ENCODE peak calls at places on chromosomes 13 and 19, in nine cellular contexts. One of them, this sample, is unnamed.

GRCh38 chr13:101516262-101516661 is 63.8 kb downstream of the ITGBL1 start:
- DNase-seq in tibial artery: no peak
- DNase-seq in AG09319: no peak
- DNase-seq in fibroblast of the aortic adventitia: no peak
- DNase-seq in mesothelial cell of epicardium: no peak
- DNase-seq in CD8-positive, alpha-beta T cell: no peak
- DNase-seq in dorsolateral prefrontal cortex: no peak
- DNase-seq in epithelial cell of esophagus: no peak
- DNase-seq in activated naive CD8-positive, alpha-beta T cell treated with anti-CD3 and anti-CD28 coated beads, Interleukin-2, amount 50 U/mL, for 24 hours: no peak
- DNase-seq in this sample: no peak

GRCh38 chr13:27665333-27665732 is 43.6 kb downstream of the POLR1D start:
- DNase-seq in dorsolateral prefrontal cortex: no peak
- DNase-seq in tibial artery: no peak
- DNase-seq in fibroblast of the aortic adventitia: peak
- DNase-seq in mesothelial cell of epicardium: no peak
- DNase-seq in activated naive CD8-positive, alpha-beta T cell treated with anti-CD3 and anti-CD28 coated beads, Interleukin-2, amount 50 U/mL, for 24 hours: no peak
- DNase-seq in epithelial cell of esophagus: peak
- DNase-seq in CD8-positive, alpha-beta T cell: no peak
- DNase-seq in AG09319: no peak
- DNase-seq in this sample: no peak

GRCh38 chr13:21483748-21484147 is 24.6 kb upstream of the ZDHHC20 start:
- DNase-seq in mesothelial cell of epicardium: no peak
- DNase-seq in fibroblast of the aortic adventitia: no peak
- DNase-seq in dorsolateral prefrontal cortex: no peak
- DNase-seq in AG09319: no peak
- DNase-seq in CD8-positive, alpha-beta T cell: no peak
- DNase-seq in epithelial cell of esophagus: no peak
- DNase-seq in tibial artery: no peak
- DNase-seq in activated naive CD8-positive, alpha-beta T cell treated with anti-CD3 and anti-CD28 coated beads, Interleukin-2, amount 50 U/mL, for 24 hours: no peak
- DNase-seq in this sample: no peak

GRCh38 chr19:6521718-6522646 is 8.8 kb upstream of the TNFSF9 start:
- DNase-seq in dorsolateral prefrontal cortex: no peak
- DNase-seq in CD8-positive, alpha-beta T cell: peak
- DNase-seq in activated naive CD8-positive, alpha-beta T cell treated with anti-CD3 and anti-CD28 coated beads, Interleukin-2, amount 50 U/mL, for 24 hours: peak
- DNase-seq in epithelial cell of esophagus: no peak
- DNase-seq in mesothelial cell of epicardium: no peak
- DNase-seq in tibial artery: no peak
- DNase-seq in AG09319: no peak
- DNase-seq in fibroblast of the aortic adventitia: peak
- DNase-seq in this sample: no peak

GRCh38 chr19:45442927-45443461 is 19.3 kb upstream of the ERCC1 start:
- DNase-seq in mesothelial cell of epicardium: no peak
- DNase-seq in AG09319: no peak
- DNase-seq in tibial artery: peak
- DNase-seq in dorsolateral prefrontal cortex: no peak
- DNase-seq in activated naive CD8-positive, alpha-beta T cell treated with anti-CD3 and anti-CD28 coated beads, Interleukin-2, amount 50 U/mL, for 24 hours: peak
- DNase-seq in CD8-positive, alpha-beta T cell: peak
- DNase-seq in fibroblast of the aortic adventitia: peak
- DNase-seq in epithelial cell of esophagus: peak
- DNase-seq in this sample: no peak

GRCh38 chr19:40585677-40586422 is 9.2 kb downstream of the SHKBP1 start:
- DNase-seq in mesothelial cell of epicardium: no peak
- DNase-seq in activated naive CD8-positive, alpha-beta T cell treated with anti-CD3 and anti-CD28 coated beads, Interleukin-2, amount 50 U/mL, for 24 hours: no peak
- DNase-seq in AG09319: no peak
- DNase-seq in dorsolateral prefrontal cortex: no peak
- DNase-seq in CD8-positive, alpha-beta T cell: no peak
- DNase-seq in tibial artery: no peak
- DNase-seq in epithelial cell of esophagus: peak
- DNase-seq in fibroblast of the aortic adventitia: peak
- DNase-seq in this sample: no peak

GRCh38 chr19:18488403-18488723 is 33.5 kb downstream of the ELL start:
- DNase-seq in mesothelial cell of epicardium: no peak
- DNase-seq in tibial artery: no peak
- DNase-seq in CD8-positive, alpha-beta T cell: no peak
- DNase-seq in activated naive CD8-positive, alpha-beta T cell treated with anti-CD3 and anti-CD28 coated beads, Interleukin-2, amount 50 U/mL, for 24 hours: no peak
- DNase-seq in AG09319: no peak
- DNase-seq in dorsolateral prefrontal cortex: no peak
- DNase-seq in fibroblast of the aortic adventitia: peak
- DNase-seq in epithelial cell of esophagus: no peak
- DNase-seq in this sample: no peak

GRCh38 chr13:47397739-47398138 is 500.9 kb upstream of the HTR2A start:
- DNase-seq in activated naive CD8-positive, alpha-beta T cell treated with anti-CD3 and anti-CD28 coated beads, Interleukin-2, amount 50 U/mL, for 24 hours: no peak
- DNase-seq in dorsolateral prefrontal cortex: no peak
- DNase-seq in fibroblast of the aortic adventitia: peak
- DNase-seq in tibial artery: no peak
- DNase-seq in AG09319: no peak
- DNase-seq in mesothelial cell of epicardium: no peak
- DNase-seq in epithelial cell of esophagus: peak
- DNase-seq in CD8-positive, alpha-beta T cell: no peak
- DNase-seq in this sample: no peak

GRCh38 chr13:112489199-112489598 is 98.8 kb downstream of the TUBGCP3 start:
- DNase-seq in AG09319: no peak
- DNase-seq in fibroblast of the aortic adventitia: no peak
- DNase-seq in tibial artery: no peak
- DNase-seq in epithelial cell of esophagus: no peak
- DNase-seq in dorsolateral prefrontal cortex: no peak
- DNase-seq in activated naive CD8-positive, alpha-beta T cell treated with anti-CD3 and anti-CD28 coated beads, Interleukin-2, amount 50 U/mL, for 24 hours: peak
- DNase-seq in CD8-positive, alpha-beta T cell: no peak
- DNase-seq in mesothelial cell of epicardium: no peak
- DNase-seq in this sample: no peak

GRCh38 chr13:95354680-95355487 is 53.6 kb upstream of the ABCC4 start:
- DNase-seq in activated naive CD8-positive, alpha-beta T cell treated with anti-CD3 and anti-CD28 coated beads, Interleukin-2, amount 50 U/mL, for 24 hours: no peak
- DNase-seq in mesothelial cell of epicardium: no peak
- DNase-seq in fibroblast of the aortic adventitia: no peak
- DNase-seq in epithelial cell of esophagus: no peak
- DNase-seq in tibial artery: no peak
- DNase-seq in dorsolateral prefrontal cortex: no peak
- DNase-seq in CD8-positive, alpha-beta T cell: no peak
- DNase-seq in AG09319: no peak
- DNase-seq in this sample: no peak

GRCh38 chr13:79837741-79838450 is 356.9 kb downstream of the NDFIP2 start:
- DNase-seq in epithelial cell of esophagus: peak
- DNase-seq in CD8-positive, alpha-beta T cell: no peak
- DNase-seq in fibroblast of the aortic adventitia: peak
- DNase-seq in mesothelial cell of epicardium: no peak
- DNase-seq in dorsolateral prefrontal cortex: no peak
- DNase-seq in AG09319: no peak
- DNase-seq in activated naive CD8-positive, alpha-beta T cell treated with anti-CD3 and anti-CD28 coated beads, Interleukin-2, amount 50 U/mL, for 24 hours: no peak
- DNase-seq in tibial artery: no peak
- DNase-seq in this sample: no peak

GRCh38 chr19:9834726-9835506 is at the start of gene PIN1:
- DNase-seq in epithelial cell of esophagus: peak
- DNase-seq in mesothelial cell of epicardium: peak
- DNase-seq in CD8-positive, alpha-beta T cell: peak
- DNase-seq in AG09319: peak
- DNase-seq in tibial artery: peak
- DNase-seq in activated naive CD8-positive, alpha-beta T cell treated with anti-CD3 and anti-CD28 coated beads, Interleukin-2, amount 50 U/mL, for 24 hours: peak
- DNase-seq in dorsolateral prefrontal cortex: peak
- DNase-seq in fibroblast of the aortic adventitia: peak
- DNase-seq in this sample: peak

GRCh38 chr13:107778094-107778493 is 437.2 kb downstream of the LIG4 start:
- DNase-seq in mesothelial cell of epicardium: no peak
- DNase-seq in activated naive CD8-positive, alpha-beta T cell treated with anti-CD3 and anti-CD28 coated beads, Interleukin-2, amount 50 U/mL, for 24 hours: no peak
- DNase-seq in tibial artery: no peak
- DNase-seq in dorsolateral prefrontal cortex: no peak
- DNase-seq in fibroblast of the aortic adventitia: no peak
- DNase-seq in AG09319: no peak
- DNase-seq in epithelial cell of esophagus: no peak
- DNase-seq in CD8-positive, alpha-beta T cell: no peak
- DNase-seq in this sample: no peak

GRCh38 chr19:54804571-54804970 is 1.2 kb downstream of the KIR2DL4 start:
- DNase-seq in AG09319: no peak
- DNase-seq in fibroblast of the aortic adventitia: no peak
- DNase-seq in CD8-positive, alpha-beta T cell: no peak
- DNase-seq in tibial artery: no peak
- DNase-seq in dorsolateral prefrontal cortex: no peak
- DNase-seq in epithelial cell of esophagus: no peak
- DNase-seq in activated naive CD8-positive, alpha-beta T cell treated with anti-CD3 and anti-CD28 coated beads, Interleukin-2, amount 50 U/mL, for 24 hours: no peak
- DNase-seq in mesothelial cell of epicardium: no peak
- DNase-seq in this sample: no peak

GRCh38 chr13:110869805-110870706 is 44.8 kb downstream of the ANKRD10 start:
- DNase-seq in dorsolateral prefrontal cortex: no peak
- DNase-seq in mesothelial cell of epicardium: peak
- DNase-seq in fibroblast of the aortic adventitia: peak
- DNase-seq in tibial artery: peak
- DNase-seq in CD8-positive, alpha-beta T cell: no peak
- DNase-seq in AG09319: peak
- DNase-seq in epithelial cell of esophagus: peak
- DNase-seq in activated naive CD8-positive, alpha-beta T cell treated with anti-CD3 and anti-CD28 coated beads, Interleukin-2, amount 50 U/mL, for 24 hours: peak
- DNase-seq in this sample: no peak

GRCh38 chr19:31880283-31880682 is 465.1 kb upstream of the ZNF507 start:
- DNase-seq in mesothelial cell of epicardium: no peak
- DNase-seq in AG09319: no peak
- DNase-seq in tibial artery: no peak
- DNase-seq in CD8-positive, alpha-beta T cell: no peak
- DNase-seq in dorsolateral prefrontal cortex: no peak
- DNase-seq in epithelial cell of esophagus: no peak
- DNase-seq in fibroblast of the aortic adventitia: no peak
- DNase-seq in activated naive CD8-positive, alpha-beta T cell treated with anti-CD3 and anti-CD28 coated beads, Interleukin-2, amount 50 U/mL, for 24 hours: no peak
- DNase-seq in this sample: no peak

GRCh38 chr19:16373539-16373938 is 48.9 kb downstream of the KLF2 start:
- DNase-seq in mesothelial cell of epicardium: no peak
- DNase-seq in fibroblast of the aortic adventitia: peak
- DNase-seq in AG09319: no peak
- DNase-seq in activated naive CD8-positive, alpha-beta T cell treated with anti-CD3 and anti-CD28 coated beads, Interleukin-2, amount 50 U/mL, for 24 hours: no peak
- DNase-seq in dorsolateral prefrontal cortex: no peak
- DNase-seq in tibial artery: peak
- DNase-seq in epithelial cell of esophagus: no peak
- DNase-seq in CD8-positive, alpha-beta T cell: no peak
- DNase-seq in this sample: no peak

GRCh38 chr13:40371531-40372125 is 294.8 kb downstream of the FOXO1 start:
- DNase-seq in epithelial cell of esophagus: no peak
- DNase-seq in tibial artery: no peak
- DNase-seq in activated naive CD8-positive, alpha-beta T cell treated with anti-CD3 and anti-CD28 coated beads, Interleukin-2, amount 50 U/mL, for 24 hours: no peak
- DNase-seq in fibroblast of the aortic adventitia: no peak
- DNase-seq in dorsolateral prefrontal cortex: no peak
- DNase-seq in CD8-positive, alpha-beta T cell: no peak
- DNase-seq in AG09319: no peak
- DNase-seq in mesothelial cell of epicardium: no peak
- DNase-seq in this sample: no peak

GRCh38 chr19:18649371-18650047 is 12.7 kb downstream of the KLHL26 start:
- DNase-seq in fibroblast of the aortic adventitia: peak
- DNase-seq in tibial artery: peak
- DNase-seq in AG09319: no peak
- DNase-seq in activated naive CD8-positive, alpha-beta T cell treated with anti-CD3 and anti-CD28 coated beads, Interleukin-2, amount 50 U/mL, for 24 hours: no peak
- DNase-seq in mesothelial cell of epicardium: no peak
- DNase-seq in CD8-positive, alpha-beta T cell: no peak
- DNase-seq in epithelial cell of esophagus: peak
- DNase-seq in dorsolateral prefrontal cortex: peak
- DNase-seq in this sample: no peak

GRCh38 chr13:46896346-46897138 is at the start of gene HTR2A:
- DNase-seq in CD8-positive, alpha-beta T cell: no peak
- DNase-seq in AG09319: no peak
- DNase-seq in dorsolateral prefrontal cortex: peak
- DNase-seq in tibial artery: peak
- DNase-seq in epithelial cell of esophagus: peak
- DNase-seq in activated naive CD8-positive, alpha-beta T cell treated with anti-CD3 and anti-CD28 coated beads, Interleukin-2, amount 50 U/mL, for 24 hours: peak
- DNase-seq in mesothelial cell of epicardium: no peak
- DNase-seq in fibroblast of the aortic adventitia: peak
- DNase-seq in this sample: no peak

GRCh38 chr19:46748325-46749109 is 2.3 kb upstream of the STRN4 start:
- DNase-seq in tibial artery: peak
- DNase-seq in AG09319: no peak
- DNase-seq in dorsolateral prefrontal cortex: no peak
- DNase-seq in CD8-positive, alpha-beta T cell: peak
- DNase-seq in mesothelial cell of epicardium: peak
- DNase-seq in activated naive CD8-positive, alpha-beta T cell treated with anti-CD3 and anti-CD28 coated beads, Interleukin-2, amount 50 U/mL, for 24 hours: peak
- DNase-seq in epithelial cell of esophagus: peak
- DNase-seq in fibroblast of the aortic adventitia: peak
- DNase-seq in this sample: no peak

GRCh38 chr13:98549006-98549727 is 27.7 kb downstream of the STK24 start:
- DNase-seq in CD8-positive, alpha-beta T cell: no peak
- DNase-seq in fibroblast of the aortic adventitia: peak
- DNase-seq in epithelial cell of esophagus: peak
- DNase-seq in AG09319: peak
- DNase-seq in tibial artery: no peak
- DNase-seq in activated naive CD8-positive, alpha-beta T cell treated with anti-CD3 and anti-CD28 coated beads, Interleukin-2, amount 50 U/mL, for 24 hours: no peak
- DNase-seq in mesothelial cell of epicardium: no peak
- DNase-seq in dorsolateral prefrontal cortex: no peak
- DNase-seq in this sample: no peak

GRCh38 chr19:54172764-54173699 is at the start of gene TMC4:
- DNase-seq in tibial artery: no peak
- DNase-seq in activated naive CD8-positive, alpha-beta T cell treated with anti-CD3 and anti-CD28 coated beads, Interleukin-2, amount 50 U/mL, for 24 hours: no peak
- DNase-seq in fibroblast of the aortic adventitia: peak
- DNase-seq in epithelial cell of esophagus: peak
- DNase-seq in mesothelial cell of epicardium: no peak
- DNase-seq in AG09319: no peak
- DNase-seq in CD8-positive, alpha-beta T cell: no peak
- DNase-seq in dorsolateral prefrontal cortex: no peak
- DNase-seq in this sample: no peak

GRCh38 chr13:111216166-111216960 is 101.3 kb downstream of the ARHGEF7 start:
- DNase-seq in AG09319: no peak
- DNase-seq in mesothelial cell of epicardium: peak
- DNase-seq in tibial artery: no peak
- DNase-seq in dorsolateral prefrontal cortex: no peak
- DNase-seq in fibroblast of the aortic adventitia: peak
- DNase-seq in epithelial cell of esophagus: peak
- DNase-seq in CD8-positive, alpha-beta T cell: peak
- DNase-seq in activated naive CD8-positive, alpha-beta T cell treated with anti-CD3 and anti-CD28 coated beads, Interleukin-2, amount 50 U/mL, for 24 hours: peak
- DNase-seq in this sample: no peak

GRCh38 chr19:574658-575526 is 2.5 kb downstream of the BSG start:
- DNase-seq in activated naive CD8-positive, alpha-beta T cell treated with anti-CD3 and anti-CD28 coated beads, Interleukin-2, amount 50 U/mL, for 24 hours: no peak
- DNase-seq in AG09319: no peak
- DNase-seq in tibial artery: no peak
- DNase-seq in fibroblast of the aortic adventitia: peak
- DNase-seq in epithelial cell of esophagus: peak
- DNase-seq in CD8-positive, alpha-beta T cell: no peak
- DNase-seq in dorsolateral prefrontal cortex: no peak
- DNase-seq in mesothelial cell of epicardium: no peak
- DNase-seq in this sample: no peak

GRCh38 chr19:4109626-4109945 is 14.3 kb downstream of the MAP2K2 start:
- DNase-seq in AG09319: no peak
- DNase-seq in mesothelial cell of epicardium: no peak
- DNase-seq in fibroblast of the aortic adventitia: no peak
- DNase-seq in tibial artery: no peak
- DNase-seq in activated naive CD8-positive, alpha-beta T cell treated with anti-CD3 and anti-CD28 coated beads, Interleukin-2, amount 50 U/mL, for 24 hours: no peak
- DNase-seq in dorsolateral prefrontal cortex: no peak
- DNase-seq in epithelial cell of esophagus: no peak
- DNase-seq in CD8-positive, alpha-beta T cell: no peak
- DNase-seq in this sample: no peak

GRCh38 chr19:35777411-35777841 is 2.1 kb downstream of the ARHGAP33 start:
- DNase-seq in fibroblast of the aortic adventitia: no peak
- DNase-seq in dorsolateral prefrontal cortex: peak
- DNase-seq in mesothelial cell of epicardium: no peak
- DNase-seq in tibial artery: no peak
- DNase-seq in CD8-positive, alpha-beta T cell: no peak
- DNase-seq in activated naive CD8-positive, alpha-beta T cell treated with anti-CD3 and anti-CD28 coated beads, Interleukin-2, amount 50 U/mL, for 24 hours: no peak
- DNase-seq in epithelial cell of esophagus: no peak
- DNase-seq in AG09319: no peak
- DNase-seq in this sample: peak

This sample was measured in putamen.